ENCODE peak calls at places on chromosomes 11 and 22, in four cellular contexts. F, R, Q and Z are unnamed samples.

GRCh38 chr11:117563556-117563955 is 233.5 kb downstream of the DSCAML1 start:
- DNase-seq in Q (no peak), F (no peak), R (no peak), Z (no peak)

GRCh38 chr22:39554170-39554569 is 16.4 kb upstream of the CACNA1I start:
- DNase-seq in F (no peak), R (no peak), Q (no peak), Z (no peak)

GRCh38 chr11:122808494-122808893 is 29.8 kb upstream of the CRTAM start:
- DNase-seq in F (no peak), Q (no peak), R (peak; percentile 35), Z (no peak)

GRCh38 chr11:71282581-71283351 is 30.4 kb upstream of the SHANK2 start:
- DNase-seq in R (no peak), F (no peak), Q (no peak), Z (no peak)

GRCh38 chr22:35437038-35437437 is 37.1 kb downstream of the MCM5 start:
- DNase-seq in F (no peak), R (peak; percentile 47), Q (no peak), Z (no peak)

GRCh38 chr22:31829505-31829904 is 75.7 kb downstream of the DEPDC5 start:
- DNase-seq in F (no peak), R (peak; percentile 76), Q (no peak), Z (no peak)

GRCh38 chr11:12411806-12412727 is 34.7 kb downstream of the PARVA start:
- DNase-seq in R (peak; percentile 65), F (peak; percentile 6), Q (peak; percentile 81), Z (no peak)

GRCh38 chr22:25845985-25846745 is 104.2 kb downstream of the MYO18B start:
- DNase-seq in F (no peak), R (peak; percentile 34), Q (no peak), Z (no peak)

GRCh38 chr11:123707606-123708205 is 33.8 kb downstream of the ZNF202 start:
- DNase-seq in F (peak; percentile 44), R (peak; percentile 81), Q (no peak), Z (no peak)

GRCh38 chr22:37244922-37245722 is 1.1 kb upstream of the RAC2 start:
- DNase-seq in R (peak; percentile 34), F (no peak), Q (no peak), Z (no peak)

GRCh38 chr11:44595964-44596381 is 30.5 kb downstream of the CD82 start:
- DNase-seq in Q (peak; percentile 59), F (no peak), R (no peak), Z (no peak)

GRCh38 chr11:2474059-2474901 is 29.5 kb downstream of the KCNQ1 start:
- DNase-seq in Q (no peak), F (no peak), R (no peak), Z (no peak)

GRCh38 chr11:116193321-116194114 is 579.3 kb downstream of the BUD13 start:
- DNase-seq in R (no peak), Q (no peak), F (no peak), Z (no peak)

GRCh38 chr11:37710031-37710430 is 1112.0 kb upstream of the RAG2 start:
- DNase-seq in R (no peak), F (no peak), Q (no peak), Z (no peak)

GRCh38 chr22:24583221-24583971 is 9.5 kb downstream of the LRRC75B start:
- DNase-seq in R (no peak), Q (no peak), F (no peak), Z (no peak)

GRCh38 chr11:9675691-9676090 is 11.8 kb downstream of the SWAP70 start:
- DNase-seq in F (no peak), R (no peak), Q (no peak), Z (no peak)

GRCh38 chr11:69646493-69647201 is 5.7 kb downstream of the CCND1 start:
- DNase-seq in F (no peak), R (no peak), Q (no peak), Z (no peak)

GRCh38 chr11:86818466-86819282 is 18.3 kb downstream of the PRSS23 start:
- DNase-seq in Q (no peak), R (no peak), F (no peak), Z (no peak)

GRCh38 chr22:45565973-45566372 is 63.3 kb downstream of the FBLN1 start:
- DNase-seq in Q (no peak), R (no peak), F (no peak), Z (no peak)

GRCh38 chr11:129210831-129211181 is 18.7 kb upstream of the ARHGAP32 start:
- DNase-seq in F (no peak), Q (no peak), R (no peak), Z (no peak)

GRCh38 chr22:47589271-47590250 is 827.1 kb downstream of the TBC1D22A start:
- DNase-seq in R (no peak), F (no peak), Q (peak; percentile 6), Z (no peak)

GRCh38 chr11:126647735-126648134 is 292.2 kb downstream of the ST3GAL4 start:
- DNase-seq in F (no peak), Q (no peak), R (no peak), Z (no peak)

GRCh38 chr11:17386331-17387084 is 2.0 kb downstream of the KCNJ11 start:
- DNase-seq in R (peak; percentile 71), Q (peak; percentile 47), F (peak; percentile 24), Z (no peak)

GRCh38 chr22:33105501-33105911 is 47.3 kb upstream of the SYN3 start:
- DNase-seq in F (no peak), R (no peak), Q (no peak), Z (no peak)

GRCh38 chr22:39171623-39172264 is 19.3 kb upstream of the CBX7 start:
- DNase-seq in Q (no peak), R (no peak), F (no peak), Z (no peak)

GRCh38 chr22:29117799-29118477 is 45.1 kb downstream of the KREMEN1 start:
- DNase-seq in Q (no peak), R (no peak), F (no peak), Z (no peak)

GRCh38 chr11:8826901-8827560 is 84.0 kb upstream of the AKIP1 start:
- DNase-seq in F (no peak), R (no peak), Q (no peak), Z (no peak)